ENCODE peak calls at places on chromosomes 11 and 22, in five cellular contexts. One of them, this sample, is unnamed.
A peak's percentile ranks its signal among the peaks of the same experiment; 100 is the strongest.

GRCh38 chr11:121630041-121630440 is 177.3 kb upstream of the SORL1-AS1 start:
- DNase-seq in K562: no peak
- DNase-seq in WTC11: no peak
- DNase-seq in HepG2: no peak
- DNase-seq in H1: no peak
- DNase-seq in this sample: no peak

GRCh38 chr11:35590412-35590811 is 27.8 kb upstream of the FJX1 start:
- DNase-seq in K562: no peak
- DNase-seq in WTC11: no peak
- DNase-seq in HepG2: no peak
- DNase-seq in H1: no peak
- DNase-seq in this sample: no peak

GRCh38 chr11:114202011-114202609 is 94.1 kb upstream of the NNMT start:
- DNase-seq in K562: peak; percentile 40
- DNase-seq in WTC11: no peak
- DNase-seq in HepG2: no peak
- DNase-seq in H1: no peak
- DNase-seq in this sample: no peak

GRCh38 chr11:70595452-70595851 is 197.1 kb downstream of the CTTN start:
- DNase-seq in K562: no peak
- DNase-seq in WTC11: no peak
- DNase-seq in HepG2: no peak
- DNase-seq in H1: no peak
- DNase-seq in this sample: no peak

GRCh38 chr11:1978865-1979473 is 18.7 kb downstream of the H19 start:
- DNase-seq in K562: no peak
- DNase-seq in WTC11: no peak
- DNase-seq in HepG2: no peak
- DNase-seq in H1: no peak
- DNase-seq in this sample: no peak

GRCh38 chr11:128653828-128654231 is 40.0 kb upstream of the FLI1 start:
- DNase-seq in K562: no peak
- DNase-seq in WTC11: peak; percentile 43
- DNase-seq in HepG2: no peak
- DNase-seq in H1: no peak
- DNase-seq in this sample: no peak

GRCh38 chr11:45468265-45468856 is 182.2 kb upstream of the SYT13 start:
- DNase-seq in K562: peak; percentile 11
- DNase-seq in WTC11: no peak
- DNase-seq in HepG2: no peak
- DNase-seq in H1: no peak
- DNase-seq in this sample: no peak

GRCh38 chr11:116215471-116216113 is 557.2 kb downstream of the BUD13 start:
- DNase-seq in K562: no peak
- DNase-seq in WTC11: peak; percentile 65
- DNase-seq in HepG2: no peak
- DNase-seq in H1: no peak
- DNase-seq in this sample: no peak

GRCh38 chr11:31106326-31106725 is 263.2 kb downstream of the DCDC1 start:
- DNase-seq in K562: no peak
- DNase-seq in WTC11: no peak
- DNase-seq in HepG2: no peak
- DNase-seq in H1: no peak
- DNase-seq in this sample: no peak

GRCh38 chr11:31655483-31655882 is 145.9 kb downstream of the ELP4 start:
- DNase-seq in K562: no peak
- DNase-seq in WTC11: no peak
- DNase-seq in HepG2: peak; percentile 82
- DNase-seq in H1: no peak
- DNase-seq in this sample: no peak

GRCh38 chr22:27461470-27461869 is 340.1 kb downstream of the MN1 start:
- DNase-seq in K562: no peak
- DNase-seq in WTC11: peak; percentile 56
- DNase-seq in HepG2: no peak
- DNase-seq in H1: peak; percentile 75
- DNase-seq in this sample: no peak

GRCh38 chr11:2366271-2366670 is 10.8 kb upstream of the CD81 start:
- DNase-seq in K562: no peak
- DNase-seq in WTC11: no peak
- DNase-seq in HepG2: no peak
- DNase-seq in H1: no peak
- DNase-seq in this sample: no peak

GRCh38 chr22:39852799-39853198 is 40.8 kb downstream of the ENTHD1 start:
- DNase-seq in K562: no peak
- DNase-seq in WTC11: no peak
- DNase-seq in HepG2: no peak
- DNase-seq in H1: no peak
- DNase-seq in this sample: no peak

GRCh38 chr22:39859903-39860588 is 33.5 kb downstream of the ENTHD1 start:
- DNase-seq in K562: no peak
- DNase-seq in WTC11: no peak
- DNase-seq in HepG2: no peak
- DNase-seq in H1: no peak
- DNase-seq in this sample: peak; percentile 73

DNA sequence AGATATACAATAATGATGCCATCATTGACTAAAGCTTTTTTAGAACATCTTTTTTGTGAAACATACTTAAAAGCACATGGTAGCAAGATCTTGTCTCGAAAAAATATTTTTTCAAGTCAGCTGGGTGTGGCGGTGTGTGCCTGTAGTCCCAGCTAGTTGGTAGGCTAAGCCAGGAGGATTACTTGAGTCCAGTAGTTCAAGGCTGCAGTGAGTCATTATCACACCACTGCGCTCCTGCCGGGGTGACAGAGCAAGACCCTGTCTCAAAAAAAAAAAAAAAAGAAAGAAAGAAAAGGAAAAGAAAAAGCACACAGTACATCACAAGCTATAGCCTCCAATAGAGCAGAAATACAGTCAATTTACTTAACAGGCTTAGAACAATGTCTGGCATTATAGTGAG is 37.0 kb downstream of the ENTHD1 start:
- DNase-seq in K562: no peak
- DNase-seq in WTC11: no peak
- DNase-seq in HepG2: peak; percentile 39
- DNase-seq in H1: no peak
- DNase-seq in this sample: no peak
- TF ChIP-seq ATF2 in K562: no peak
- TF ChIP-seq ATF2 in WTC11: no peak
- TF ChIP-seq ATF2 in HepG2: no peak
- TF ChIP-seq ATF2 in H1: no peak
- TF ChIP-seq ATF2 in this sample: no peak

GRCh38 chr11:25449100-25449499 is 882.8 kb upstream of the ANO3 start:
- DNase-seq in K562: no peak
- DNase-seq in WTC11: no peak
- DNase-seq in HepG2: no peak
- DNase-seq in H1: no peak
- DNase-seq in this sample: no peak
- TF ChIP-seq ATF2 in K562: no peak
- TF ChIP-seq ATF2 in WTC11: no peak
- TF ChIP-seq ATF2 in HepG2: no peak
- TF ChIP-seq ATF2 in H1: no peak
- TF ChIP-seq ATF2 in this sample: no peak

GRCh38 chr11:10265936-10266335 is 28.1 kb downstream of the SBF2 start:
- DNase-seq in K562: no peak
- DNase-seq in WTC11: no peak
- DNase-seq in HepG2: no peak
- DNase-seq in H1: no peak
- DNase-seq in this sample: no peak
- TF ChIP-seq ATF2 in K562: no peak
- TF ChIP-seq ATF2 in WTC11: no peak
- TF ChIP-seq ATF2 in HepG2: no peak
- TF ChIP-seq ATF2 in H1: no peak
- TF ChIP-seq ATF2 in this sample: no peak

GRCh38 chr22:26031641-26032040 is 137.6 kb upstream of the SEZ6L start:
- DNase-seq in K562: no peak
- DNase-seq in WTC11: no peak
- DNase-seq in HepG2: no peak
- DNase-seq in H1: no peak
- DNase-seq in this sample: no peak
- TF ChIP-seq ATF2 in K562: no peak
- TF ChIP-seq ATF2 in WTC11: no peak
- TF ChIP-seq ATF2 in HepG2: no peak
- TF ChIP-seq ATF2 in H1: no peak
- TF ChIP-seq ATF2 in this sample: no peak

DNA sequence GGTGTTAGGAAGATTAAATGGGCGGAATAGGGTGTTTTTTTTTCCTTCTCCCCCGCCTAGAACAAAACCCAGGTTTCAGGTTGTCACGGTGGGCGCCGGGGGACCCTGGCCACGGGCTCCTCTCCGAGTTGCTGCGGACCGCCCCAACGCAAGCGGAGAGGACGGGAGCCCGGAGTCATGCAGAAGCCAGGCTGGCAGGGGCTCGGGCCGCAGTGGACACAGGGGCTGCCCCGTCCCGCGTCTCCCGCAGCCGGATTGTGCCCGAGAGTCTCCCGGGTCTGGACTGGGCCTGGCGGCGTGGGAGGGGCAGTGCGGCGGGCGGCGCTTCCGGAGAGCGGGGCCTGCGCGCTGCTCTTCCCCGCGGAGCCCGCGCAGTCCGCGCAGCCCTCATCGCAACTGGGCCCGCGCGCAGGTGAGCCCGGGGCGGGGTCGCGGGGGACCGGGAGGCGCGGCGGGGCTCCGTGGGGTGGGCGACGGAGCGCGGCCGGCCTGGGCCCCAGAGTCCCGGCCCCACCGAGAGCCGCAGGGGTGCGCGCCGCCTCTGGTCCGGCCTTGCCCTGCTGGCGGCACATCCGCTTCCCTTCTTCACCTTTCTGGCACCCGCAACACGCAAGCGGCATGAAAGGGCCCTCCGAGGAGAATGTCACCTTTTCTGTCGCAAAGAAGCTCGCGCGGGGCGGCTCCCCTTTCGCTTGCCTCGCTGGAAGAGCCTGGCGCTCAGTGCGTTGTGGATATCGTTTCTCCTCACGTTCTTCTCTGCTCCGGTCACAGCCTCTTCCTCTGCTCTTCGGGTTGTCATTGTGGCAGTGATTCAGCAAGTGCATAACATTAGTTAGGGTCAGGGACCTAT is at the start of gene TIRAP:
- DNase-seq in K562: peak; percentile 72
- DNase-seq in WTC11: peak; percentile 44
- DNase-seq in HepG2: peak; percentile 43
- DNase-seq in H1: no peak
- DNase-seq in this sample: no peak
- TF ChIP-seq ATF2 in K562: no peak
- TF ChIP-seq ATF2 in WTC11: no peak
- TF ChIP-seq ATF2 in HepG2: no peak
- TF ChIP-seq ATF2 in H1: no peak
- TF ChIP-seq ATF2 in this sample: no peak